ENCODE peak calls at places on chromosomes 11 and 22, in ten cellular contexts. I, W, B, J, R, P, A, Z, N and L are unnamed samples.

GRCh38 chr22:41436322-41437113 is 10.1 kb downstream of the TOB2 start:
- DNase-seq in I (no peak), W (no peak), B (no peak), J (no peak), R (no peak), P (no peak), A (no peak), Z (no peak), N (no peak), L (no peak)

GRCh38 chr11:118708296-118708695 is 28.8 kb upstream of the TREH start:
- DNase-seq in I (no peak), W (no peak), B (no peak), J (no peak), R (no peak), P (no peak), A (no peak), Z (no peak), N (no peak), L (no peak)

GRCh38 chr22:41668971-41669911 is 19.4 kb downstream of the SNU13 start:
- DNase-seq in I (no peak), W (no peak), B (no peak), J (no peak), R (peak; percentile 35), P (no peak), A (no peak), Z (peak; percentile 64), N (no peak), L (no peak)

GRCh38 chr11:116366980-116367640 is 405.7 kb downstream of the BUD13 start:
- DNase-seq in I (no peak), W (no peak), B (no peak), J (no peak), R (no peak), P (no peak), A (no peak), Z (no peak), N (no peak), L (no peak)

GRCh38 chr11:2100361-2101170 is 38.6 kb downstream of the IGF2 start:
- DNase-seq in I (no peak), W (no peak), B (no peak), J (no peak), R (no peak), P (peak; percentile 65), A (no peak), Z (no peak), N (no peak), L (no peak)

GRCh38 chr22:28911279-28911640 is 27.9 kb downstream of the ZNRF3 start:
- DNase-seq in I (no peak), W (no peak), B (no peak), J (no peak), R (no peak), P (no peak), A (no peak), Z (no peak), N (no peak), L (no peak)

GRCh38 chr11:43547411-43547718 is 133.2 kb upstream of the HSD17B12 start:
- DNase-seq in I (no peak), W (no peak), B (no peak), J (no peak), R (no peak), P (no peak), A (no peak), Z (no peak), N (no peak), L (no peak)

GRCh38 chr22:36901411-36902142 is 11.9 kb upstream of the CSF2RB start:
- DNase-seq in I (no peak), W (peak; percentile 56), B (peak; percentile 65), J (no peak), R (no peak), P (no peak), A (no peak), Z (no peak), N (peak; percentile 88), L (peak; percentile 82)

GRCh38 chr11:116793476-116794096 is 1.9 kb upstream of the APOA5 start:
- DNase-seq in I (no peak), W (peak; percentile 50), B (no peak), J (no peak), R (no peak), P (no peak), A (no peak), Z (no peak), N (no peak), L (no peak)

GRCh38 chr22:47152938-47153337 is 390.5 kb downstream of the TBC1D22A start:
- DNase-seq in I (no peak), W (no peak), B (no peak), J (no peak), R (no peak), P (no peak), A (no peak), Z (no peak), N (no peak), L (no peak)

GRCh38 chr22:46612904-46613605 is 7.1 kb upstream of the GRAMD4 start:
- DNase-seq in I (no peak), W (no peak), B (no peak), J (no peak), R (no peak), P (peak; percentile 42), A (no peak), Z (no peak), N (peak; percentile 40), L (peak; percentile 55)

GRCh38 chr11:629237-629583 is 2.2 kb upstream of the SCT start:
- DNase-seq in I (no peak), W (peak; percentile 59), B (no peak), J (no peak), R (no peak), P (no peak), A (no peak), Z (no peak), N (peak; percentile 82), L (no peak)

GRCh38 chr11:57153448-57153847 is 28.3 kb upstream of the LRRC55 start:
- DNase-seq in I (no peak), W (no peak), B (no peak), J (no peak), R (no peak), P (no peak), A (no peak), Z (no peak), N (no peak), L (no peak)

GRCh38 chr11:6727971-6728890 is 43.5 kb downstream of the OR2AG2 start:
- DNase-seq in I (no peak), W (no peak), B (no peak), J (no peak), R (no peak), P (no peak), A (no peak), Z (no peak), N (no peak), L (no peak)

GRCh38 chr11:1771700-1772099 is 8.0 kb upstream of the CTSD start:
- DNase-seq in I (peak; percentile 62), W (no peak), B (no peak), J (no peak), R (peak; percentile 79), P (no peak), A (no peak), Z (no peak), N (no peak), L (no peak)

GRCh38 chr11:59199546-59200420 is 12.9 kb downstream of the MPEG1 start:
- DNase-seq in I (peak; percentile 63), W (no peak), B (peak; percentile 63), J (no peak), R (no peak), P (no peak), A (no peak), Z (no peak), N (peak; percentile 88), L (peak; percentile 50)

GRCh38 chr11:129815596-129816461 is at the start of gene TMEM45B:
- DNase-seq in I (no peak), W (no peak), B (no peak), J (peak; percentile 5), R (no peak), P (no peak), A (no peak), Z (no peak), N (no peak), L (no peak)

GRCh38 chr11:58292017-58292416 is 24.0 kb upstream of the OR10W1 start:
- DNase-seq in I (no peak), W (no peak), B (no peak), J (no peak), R (no peak), P (no peak), A (no peak), Z (no peak), N (no peak), L (no peak)

GRCh38 chr11:14125529-14125928 is 163.0 kb downstream of the SPON1 start:
- DNase-seq in I (no peak), W (no peak), B (no peak), J (no peak), R (no peak), P (no peak), A (no peak), Z (no peak), N (no peak), L (no peak)

GRCh38 chr11:115396533-115396932 is 107.7 kb downstream of the CADM1 start:
- DNase-seq in I (no peak), W (no peak), B (no peak), J (no peak), R (no peak), P (no peak), A (no peak), Z (no peak), N (no peak), L (no peak)

GRCh38 chr11:64086263-64086938 is 50.7 kb downstream of the FLRT1 start:
- DNase-seq in I (no peak), W (no peak), B (no peak), J (no peak), R (no peak), P (peak; percentile 64), A (peak; percentile 52), Z (no peak), N (no peak), L (no peak)